ENCODE peak calls at places on chromosomes 5 and 9, in seven cellular contexts. O is H9, R is OCI-LY7, I is PC-3, P is A549, W is psoas muscle, C is right lobe of liver. Q is an unnamed sample. For H3K4me1, the result is how much of the 10 kb centered on the place peaks cover.

GRCh38 chr5:40676643-40677333 is 2.9 kb upstream of the PTGER4 start:
- DNase-seq in I (peak), O (peak), W (peak), P (no peak), R (no peak), C (no peak), Q (peak)

GRCh38 chr9:109730228-109730627 is 49.8 kb upstream of the PALM2AKAP2 start:
- DNase-seq in C (no peak), O (no peak), P (no peak), W (no peak), I (peak), R (no peak), Q (no peak)

GRCh38 chr5:68452286-68452685 is 236.7 kb downstream of the PIK3R1 start:
- DNase-seq in I (no peak), C (no peak), O (no peak), R (no peak), W (no peak), P (no peak), Q (no peak)

GRCh38 chr9:88179080-88179521 is 40.8 kb upstream of the SPATA31C2 start:
- DNase-seq in I (no peak), W (no peak), R (no peak), P (no peak), C (no peak), O (no peak), Q (no peak)

GRCh38 chr5:32903613-32904012 is 192.5 kb downstream of the NPR3 start:
- DNase-seq in C (no peak), R (no peak), W (no peak), P (no peak), O (no peak), I (no peak), Q (no peak)

GRCh38 chr9:127758843-127759242 is 19.6 kb downstream of the SH2D3C start:
- DNase-seq in R (no peak), I (no peak), W (no peak), C (no peak), O (no peak), P (no peak), Q (no peak)

GRCh38 chr9:96383165-96383939 is at the start of gene SLC35D2:
- DNase-seq in I (peak), W (peak), R (no peak), O (peak), P (peak), C (peak), Q (peak)

GRCh38 chr5:137487600-137487999 is 11.5 kb downstream of the SPOCK1 start:
- DNase-seq in W (peak), R (no peak), O (no peak), P (no peak), C (no peak), I (peak), Q (no peak)

GRCh38 chr5:5165541-5166002 is 25.4 kb downstream of the ADAMTS16 start:
- DNase-seq in C (no peak), W (no peak), R (no peak), I (peak), O (no peak), P (no peak), Q (no peak)

GRCh38 chr5:145937432-145938250 is 1.3 kb downstream of the SH3RF2 start:
- DNase-seq in O (peak), P (peak), I (peak), C (peak), W (no peak), R (no peak), Q (peak)

DNA sequence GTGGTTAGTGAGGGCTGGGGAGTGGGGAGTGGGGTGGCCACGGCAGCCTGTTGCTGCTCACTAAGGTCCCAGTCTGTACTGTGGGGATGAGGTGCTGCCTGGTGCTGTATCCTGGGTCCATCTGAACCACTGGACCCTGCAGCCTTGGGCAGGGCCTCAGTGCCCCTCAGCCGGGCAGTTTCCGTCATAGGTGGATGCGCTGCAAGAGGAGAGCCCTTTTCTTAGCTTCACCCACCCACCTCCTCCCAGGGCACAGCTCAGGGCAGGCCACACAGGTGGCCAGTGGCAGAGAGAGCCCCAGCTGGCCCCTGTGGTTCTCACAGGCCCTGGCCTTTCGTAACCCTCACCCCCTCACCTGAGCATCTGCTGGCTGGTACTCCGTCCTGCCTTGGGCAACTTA is 46.2 kb downstream of the WNK2 start:
- DNase-seq in O (no peak), I (no peak), P (no peak), R (no peak), C (no peak), W (no peak), Q (no peak)
- H3K4me1 ChIP-seq in O (under half), I (under half), P (under half), R (under half), C (under half), W (under half), Q (under half)

DNA sequence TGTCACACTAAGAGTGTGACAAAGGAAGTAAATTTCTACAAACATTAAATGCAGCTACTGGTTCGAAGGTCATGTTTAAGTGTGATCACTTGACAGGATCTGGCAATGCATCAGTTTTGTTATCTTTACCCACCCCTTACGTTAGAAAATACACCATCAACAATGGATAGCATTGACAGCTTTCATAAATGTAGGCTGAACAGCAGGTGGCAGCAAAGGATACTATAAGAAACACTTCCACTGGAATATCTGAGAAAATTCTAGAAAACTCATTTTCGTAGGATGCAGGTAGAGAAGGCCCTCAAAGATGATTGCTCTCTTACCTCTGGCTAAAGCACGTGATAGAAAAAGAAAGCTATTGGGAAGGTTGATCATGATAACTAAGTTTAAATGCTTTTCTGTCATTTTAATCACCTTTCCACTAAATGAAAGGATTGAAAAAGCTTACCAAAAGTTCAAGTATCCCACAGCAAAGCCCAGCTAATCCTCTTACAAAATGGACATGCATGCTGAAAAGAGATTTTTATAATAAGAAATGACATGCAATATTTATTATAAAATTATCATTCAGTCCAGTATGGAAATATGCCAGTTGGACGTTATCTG is 292.5 kb downstream of the PARP8 start:
- DNase-seq in R (peak), I (peak), P (peak), C (no peak), W (no peak), O (no peak), Q (peak)
- TF ChIP-seq CTCF in R (peak), I (peak), P (peak), C (peak), W (peak), O (peak), Q (peak)

GRCh38 chr5:178207917-178208280 is 3.6 kb downstream of the HNRNPAB start:
- DNase-seq in W (no peak), I (no peak), R (no peak), C (no peak), O (no peak), P (no peak), Q (peak)

GRCh38 chr5:178208540-178209227 is 4.4 kb downstream of the HNRNPAB start:
- DNase-seq in C (no peak), O (peak), I (no peak), W (no peak), P (no peak), R (peak), Q (peak)

GRCh38 chr5:178210073-178210526 is 5.8 kb downstream of the HNRNPAB start:
- DNase-seq in R (no peak), C (no peak), P (no peak), I (no peak), O (no peak), W (no peak), Q (peak)

GRCh38 chr5:178211095-178212048 is 7.0 kb downstream of the HNRNPAB start:
- DNase-seq in C (no peak), I (no peak), R (no peak), P (no peak), W (no peak), O (no peak), Q (peak)

DNA sequence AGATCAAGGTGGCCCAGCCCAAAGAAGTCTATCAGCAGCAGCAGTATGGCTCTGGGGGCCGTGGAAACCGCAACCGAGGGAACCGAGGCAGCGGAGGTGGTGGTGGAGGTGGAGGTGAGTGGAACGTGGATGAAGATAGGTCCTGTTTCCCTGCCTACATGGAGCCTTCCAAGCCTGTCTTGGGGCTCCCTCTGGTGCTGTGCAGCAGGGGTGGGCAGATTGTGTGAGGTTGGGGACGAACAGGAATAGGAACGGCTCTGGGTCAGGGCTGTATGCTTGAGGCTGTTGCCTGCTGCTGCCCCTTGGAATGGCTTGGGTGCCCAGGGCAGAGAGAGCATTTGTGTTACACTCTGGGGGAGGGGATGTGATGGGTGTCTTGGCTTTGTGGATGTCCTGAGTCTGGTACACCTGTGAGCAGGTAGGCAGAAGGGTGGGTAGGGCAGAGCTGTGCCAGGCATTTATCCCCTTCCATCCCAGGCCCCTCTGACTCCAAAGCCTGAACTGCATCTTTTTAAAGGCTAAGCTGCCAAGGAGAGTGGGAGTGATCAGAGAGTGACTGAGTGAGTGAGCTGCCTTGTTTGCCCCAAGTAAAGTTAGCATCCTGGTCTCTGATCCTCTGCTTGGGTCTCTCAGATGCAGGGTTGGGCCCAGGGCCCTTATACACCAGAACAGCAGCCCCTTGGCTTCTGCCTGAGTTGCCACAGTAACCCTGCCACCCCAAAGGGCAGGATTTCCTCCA is 5.2 kb downstream of the HNRNPAB start:
- DNase-seq in O (no peak), P (no peak), I (no peak), C (no peak), W (no peak), R (no peak), Q (peak)
- H3K4me1 ChIP-seq in O (under half), P (under half), I (under half), C (under half), W (under half), R (under half), Q (under half)

GRCh38 chr5:150503977-150504620 is 3.8 kb upstream of the NDST1 start:
- DNase-seq in O (no peak), R (no peak), W (peak), P (no peak), I (no peak), C (peak), Q (no peak)
- TF ChIP-seq CTCF in O (no peak), R (no peak), W (no peak), P (no peak), I (no peak), C (no peak), Q (no peak)

GRCh38 chr5:170081616-170082015 is 24.1 kb upstream of the FOXI1 start:
- DNase-seq in C (no peak), W (no peak), O (no peak), I (no peak), R (no peak), P (no peak), Q (peak)

GRCh38 chr5:170082701-170083100 is 23.0 kb upstream of the FOXI1 start:
- DNase-seq in O (no peak), I (no peak), R (no peak), C (no peak), W (no peak), P (no peak), Q (no peak)

GRCh38 chr5:170078931-170079330 is 26.8 kb upstream of the FOXI1 start:
- DNase-seq in O (no peak), I (no peak), C (no peak), W (no peak), R (no peak), P (no peak), Q (peak)

GRCh38 chr5:170080217-170080616 is 25.5 kb upstream of the FOXI1 start:
- DNase-seq in R (no peak), C (no peak), O (no peak), I (no peak), P (no peak), W (no peak), Q (peak)

GRCh38 chr5:170080786-170081445 is 24.8 kb upstream of the FOXI1 start:
- DNase-seq in O (no peak), P (no peak), W (no peak), I (no peak), R (no peak), C (no peak), Q (peak)
- H3K4me1 ChIP-seq in O (under half), P (under half), W (under half), I (under half), R (under half), C (under half), Q (under half)

GRCh38 chr5:177403194-177403825 is 2.8 kb upstream of the PFN3 start:
- DNase-seq in I (peak), O (peak), W (peak), C (no peak), P (peak), R (peak), Q (peak)
- TF ChIP-seq CTCF in I (no peak), O (no peak), W (no peak), C (no peak), P (no peak), R (no peak), Q (no peak)